ENCODE peak calls at places on chromosomes 7 and 10, in eight cellular contexts. L is K562; O is psoas muscle; F is neural progenitor cell; Y is transverse colon; P is esophagus muscularis mucosa; Z is hepatocyte; B is CD8-positive, alpha-beta T cell. D is an unnamed sample.

GRCh38 chr7:121456015-121456414 is 59.9 kb upstream of the FAM3C start:
- DNase-seq in P (no peak), F (no peak), B (no peak), L (no peak), Y (no peak), O (no peak), Z (no peak), D (no peak)

GRCh38 chr7:69049341-69049740 is 548.9 kb upstream of the AUTS2 start:
- DNase-seq in Z (no peak), L (no peak), B (no peak), F (no peak), Y (no peak), P (peak; percentile 45), O (no peak), D (no peak)

GRCh38 chr10:71239946-71240795 is 27.8 kb downstream of the UNC5B start:
- DNase-seq in O (no peak), Y (no peak), P (no peak), F (no peak), L (no peak), B (no peak), Z (no peak), D (no peak)

GRCh38 chr7:68865351-68865885 is 732.9 kb upstream of the AUTS2 start:
- DNase-seq in P (no peak), B (no peak), Y (no peak), O (no peak), F (no peak), Z (no peak), L (no peak), D (no peak)

GRCh38 chr7:36100293-36100692 is 52.8 kb upstream of the EEPD1 start:
- DNase-seq in Z (no peak), B (no peak), Y (no peak), O (no peak), P (no peak), F (no peak), L (no peak), D (no peak)

GRCh38 chr10:89963446-89964102 is 262.2 kb downstream of the KIF20B start:
- DNase-seq in B (no peak), F (no peak), P (no peak), O (no peak), Z (no peak), L (no peak), Y (no peak), D (no peak)

GRCh38 chr10:3192856-3193635 is 20.5 kb upstream of the PITRM1 start:
- DNase-seq in L (peak; percentile 67), F (peak; percentile 64), Y (peak; percentile 61), O (no peak), P (no peak), Z (peak; percentile 73), B (peak; percentile 34), D (peak; percentile 72)

GRCh38 chr7:85695041-85695990 is 508.5 kb upstream of the SEMA3D start:
- DNase-seq in O (no peak), Y (no peak), B (no peak), Z (peak; percentile 16), F (no peak), P (no peak), L (no peak), D (no peak)

GRCh38 chr10:66505003-66505707 is 420.7 kb upstream of the LRRTM3 start:
- DNase-seq in B (no peak), P (no peak), Z (no peak), Y (no peak), O (no peak), L (no peak), F (no peak), D (no peak)

GRCh38 chr7:150374472-150374871 is 4.7 kb upstream of the ZNF775 start:
- DNase-seq in P (no peak), Y (no peak), B (no peak), O (no peak), Z (no peak), L (no peak), F (peak; percentile 1), D (no peak)

GRCh38 chr10:7895699-7896090 is 77.4 kb downstream of the TAF3 start:
- DNase-seq in P (no peak), F (no peak), L (peak; percentile 44), Z (no peak), Y (no peak), B (no peak), O (no peak), D (no peak)

GRCh38 chr10:26859241-26860025 is 1.3 kb downstream of the ABI1 start:
- DNase-seq in Z (peak; percentile 13), B (no peak), Y (no peak), F (peak; percentile 20), L (no peak), O (no peak), P (no peak), D (no peak)

GRCh38 chr10:119413738-119414611 is 128.5 kb downstream of the RGS10 start:
- DNase-seq in Y (peak; percentile 44), B (no peak), L (no peak), O (no peak), F (no peak), P (no peak), Z (peak; percentile 69), D (peak; percentile 22)

GRCh38 chr7:27225005-27225934 is 17.3 kb upstream of the EVX1 start:
- DNase-seq in Y (no peak), F (peak; percentile 77), Z (no peak), L (no peak), P (no peak), O (no peak), B (no peak), D (peak; percentile 45)

DNA sequence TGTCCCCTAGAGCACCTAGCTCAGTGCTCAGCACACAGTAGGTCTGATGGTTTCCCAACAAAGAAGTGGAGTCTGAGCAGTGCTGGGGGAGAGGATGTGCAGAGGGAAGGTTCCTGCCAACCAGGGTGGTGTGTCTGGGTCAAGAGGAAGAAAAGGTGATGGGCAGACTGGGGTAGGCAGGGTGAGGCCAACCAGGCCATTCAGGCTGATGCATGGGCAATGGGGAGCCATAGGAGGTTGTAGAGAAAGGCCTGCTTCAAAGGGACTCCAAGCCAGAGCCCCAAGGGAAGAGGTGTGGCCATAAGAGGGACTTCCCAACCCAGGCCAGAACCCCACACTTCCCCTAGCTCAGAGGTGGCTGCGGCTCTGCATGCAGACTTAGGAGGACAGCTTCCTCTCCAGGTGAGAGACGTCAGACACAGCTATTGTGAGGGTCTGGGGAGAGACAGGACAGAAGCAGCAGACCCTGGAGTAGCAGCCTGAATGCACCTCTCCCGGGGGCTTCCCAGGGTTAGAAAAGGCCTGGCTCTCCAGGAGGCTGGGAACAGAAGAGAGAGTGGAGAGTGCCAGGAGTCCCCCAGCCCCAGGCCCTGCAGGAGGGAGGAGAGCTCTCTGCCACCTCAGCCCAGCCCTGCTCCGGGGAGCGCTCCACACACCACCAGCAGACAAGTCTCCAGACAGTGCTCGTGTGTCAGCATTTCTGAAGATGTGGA is 87.4 kb upstream of the ZMIZ1 start:
- DNase-seq in Z (no peak), O (no peak), F (no peak), B (no peak), Y (no peak), P (no peak), L (no peak), D (no peak)
- H3K4me1 ChIP-seq in Z (peaks cover 16% of the 10 kb centered on the region), O (peaks cover 14% of the 10 kb centered on the region), F (peaks cover 5% of the 10 kb centered on the region), B (peaks cover 4% of the 10 kb centered on the region), Y (no peaks in the 10 kb centered on the region), P (peaks cover 35% of the 10 kb centered on the region), L (peaks cover 4% of the 10 kb centered on the region), D (peaks cover 11% of the 10 kb centered on the region)

GRCh38 chr10:88899886-88900285 is 19.8 kb downstream of the STAMBPL1 start:
- DNase-seq in F (no peak), Z (no peak), Y (no peak), P (no peak), B (no peak), L (no peak), O (no peak), D (no peak)

GRCh38 chr10:88901206-88901605 is 21.2 kb downstream of the STAMBPL1 start:
- DNase-seq in O (no peak), Y (no peak), Z (no peak), L (no peak), P (no peak), B (no peak), F (no peak), D (no peak)

GRCh38 chr10:88903715-88904114 is 23.7 kb downstream of the STAMBPL1 start:
- DNase-seq in Y (peak; percentile 48), B (no peak), Z (peak; percentile 31), O (no peak), L (no peak), F (no peak), P (no peak), D (no peak)

GRCh38 chr10:88902328-88902789 is 22.3 kb downstream of the STAMBPL1 start:
- DNase-seq in F (no peak), Y (no peak), B (no peak), L (no peak), Z (no peak), O (no peak), P (no peak), D (no peak)

DNA sequence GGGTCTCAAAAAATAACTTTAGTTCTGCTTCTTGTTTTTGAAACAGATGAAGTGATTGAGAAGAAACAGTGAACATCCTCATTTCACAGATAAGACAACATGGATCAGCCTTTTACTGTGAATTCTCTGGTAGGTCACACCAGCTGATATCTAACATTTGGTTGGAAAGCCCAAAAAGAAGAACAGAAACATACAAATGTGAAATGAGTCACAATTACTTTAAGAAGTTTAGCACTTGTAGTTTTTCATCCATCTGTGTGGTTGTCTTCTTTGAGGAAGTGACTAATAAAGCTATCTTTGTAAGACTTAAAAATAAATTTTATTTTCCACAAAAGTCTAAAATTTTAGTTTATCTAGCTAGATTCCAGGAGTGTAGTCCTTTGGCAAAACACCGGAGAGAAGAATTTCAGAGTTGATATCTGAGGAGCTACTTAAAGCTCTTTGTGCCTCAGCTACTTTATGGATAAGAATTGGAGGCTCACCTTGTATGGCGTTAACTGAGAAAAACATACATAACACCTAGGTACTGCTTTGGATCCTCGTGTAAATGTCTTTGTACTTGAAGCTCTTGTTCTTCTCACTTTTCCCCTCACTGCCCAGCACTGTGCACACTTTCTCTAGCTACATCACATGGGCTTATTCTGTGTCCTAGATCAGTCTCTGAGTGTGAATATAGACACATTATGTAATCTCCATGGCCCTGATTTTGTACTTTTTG is 21.7 kb downstream of the STAMBPL1 start:
- DNase-seq in B (no peak), Y (no peak), O (no peak), F (no peak), Z (no peak), L (no peak), P (no peak), D (no peak)
- H3K27ac ChIP-seq in B (no peak overlapping the region), Y (peak overlapping the region; percentile 85), O (no peak overlapping the region), F (no peak overlapping the region), Z (peak overlapping the region; percentile 35), L (no peak overlapping the region), P (no peak overlapping the region), D (no peak overlapping the region)

DNA sequence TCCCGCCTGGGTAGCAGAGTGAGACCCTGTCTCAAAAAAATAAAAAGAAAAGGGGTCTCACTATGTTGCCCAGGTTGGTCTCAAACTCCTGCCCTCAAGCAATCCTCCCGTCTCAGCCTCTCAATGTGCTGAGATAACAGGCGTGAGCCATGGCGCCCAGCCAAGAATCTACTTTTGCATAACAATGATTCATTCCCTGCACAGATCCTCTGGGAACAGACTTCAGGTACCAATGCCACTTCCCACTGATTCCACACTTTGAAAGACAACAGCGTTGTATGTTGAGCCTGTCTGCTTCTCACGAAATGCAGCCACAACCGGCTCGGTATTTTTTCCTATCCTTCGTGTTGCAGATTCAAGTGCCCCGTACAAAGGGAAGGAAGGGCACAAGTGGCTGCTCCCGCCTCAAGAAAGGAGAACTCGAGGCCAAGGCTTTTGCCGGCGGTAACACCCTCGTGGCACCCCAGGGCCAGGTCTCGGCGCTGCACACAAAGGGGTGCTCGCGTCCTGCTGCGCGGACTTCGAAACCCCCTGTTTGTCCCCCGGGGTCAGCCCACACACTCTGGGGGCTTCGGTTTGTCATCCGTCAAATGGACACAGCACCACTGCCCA is 671 bp downstream of the DAGLB start:
- DNase-seq in B (no peak), Z (peak; percentile 91), O (peak; percentile 76), L (peak; percentile 47), F (peak; percentile 59), P (peak; percentile 94), Y (peak; percentile 88), D (peak; percentile 88)
- TF ChIP-seq CTCF in B (no peak), Z (no peak), O (no peak), L (no peak), F (no peak), P (no peak), Y (no peak), D (no peak)

GRCh38 chr7:151514461-151515396 is 5.0 kb downstream of the RHEB start:
- DNase-seq in P (no peak), Z (no peak), L (no peak), O (no peak), Y (no peak), F (no peak), B (no peak), D (no peak)
- H3K4me1 ChIP-seq in P (peaks cover 84% of the 10 kb centered on the region), Z (peaks cover 2% of the 10 kb centered on the region), L (peaks cover 15% of the 10 kb centered on the region), O (peaks cover 63% of the 10 kb centered on the region), Y (peaks cover 58% of the 10 kb centered on the region), F (peaks cover 16% of the 10 kb centered on the region), B (peaks cover 37% of the 10 kb centered on the region), D (peaks cover 43% of the 10 kb centered on the region)